ENCODE peak calls at places on chromosomes 16 and 17, in ten cellular contexts. R is K562, H is mesendoderm, A is left ventricle myocardium inferior, D is Peyer's patch, Z is aorta, O is left lung, V is stomach, W is thyroid gland, B is GM23338. J is an unnamed sample. For H3K4me1, the result is how much of the 10 kb centered on the place peaks cover.

GRCh38 chr17:77115510-77115909 is 25.3 kb upstream of the SEC14L1 start:
- DNase-seq in R (no peak), H (no peak), A (no peak), D (no peak), Z (no peak), O (no peak), V (no peak), W (no peak), B (no peak), J (no peak)

GRCh38 chr16:1057252-1057932 is 15.2 kb upstream of the SSTR5 start:
- DNase-seq in R (peak), H (peak), A (no peak), D (no peak), Z (peak), O (no peak), V (peak), W (peak), B (peak), J (peak)

GRCh38 chr17:38750312-38751121 is 2.0 kb upstream of the PSMB3 start:
- DNase-seq in R (peak), H (peak), A (no peak), D (no peak), Z (no peak), O (peak), V (no peak), W (peak), B (peak), J (no peak)

GRCh38 chr16:88633684-88634140 is 4.7 kb upstream of the IL17C start:
- DNase-seq in R (peak), H (peak), A (no peak), D (peak), Z (no peak), O (no peak), V (peak), W (peak), B (peak), J (peak)

GRCh38 chr16:4660454-4661007 is 32.8 kb upstream of the NUDT16L1 start:
- DNase-seq in R (peak), H (no peak), A (peak), D (peak), Z (peak), O (peak), V (peak), W (peak), B (no peak), J (peak)

GRCh38 chr16:10738231-10739077 is 5.2 kb upstream of the NUBP1 start:
- DNase-seq in R (peak), H (peak), A (peak), D (no peak), Z (peak), O (no peak), V (peak), W (peak), B (peak), J (peak)

GRCh38 chr17:19386276-19386863 is 620 bp downstream of the MFAP4 start:
- DNase-seq in R (no peak), H (peak), A (peak), D (no peak), Z (peak), O (peak), V (peak), W (no peak), B (peak), J (no peak)

GRCh38 chr17:68291836-68292688 is 767 bp downstream of the ARSG start:
- DNase-seq in R (peak), H (peak), A (peak), D (peak), Z (peak), O (peak), V (peak), W (peak), B (peak), J (peak)

GRCh38 chr17:74971842-74972106 is 785 bp downstream of the HID1 start:
- DNase-seq in R (no peak), H (no peak), A (no peak), D (no peak), Z (no peak), O (no peak), V (no peak), W (no peak), B (no peak), J (no peak)

GRCh38 chr17:81428121-81428515 is 32.9 kb downstream of the BAHCC1 start:
- DNase-seq in R (no peak), H (no peak), A (no peak), D (no peak), Z (no peak), O (no peak), V (peak), W (no peak), B (no peak), J (no peak)

GRCh38 chr16:28292731-28293588 is 635 bp downstream of the SBK1 start:
- DNase-seq in R (no peak), H (peak), A (no peak), D (no peak), Z (no peak), O (no peak), V (no peak), W (peak), B (peak), J (no peak)

GRCh38 chr16:57541754-57542435 is 548 bp upstream of the ADGRG5 start:
- DNase-seq in R (no peak), H (no peak), A (no peak), D (peak), Z (no peak), O (no peak), V (no peak), W (peak), B (no peak), J (no peak)

GRCh38 chr16:57540906-57541753 is 1.3 kb upstream of the ADGRG5 start:
- DNase-seq in R (no peak), H (no peak), A (no peak), D (peak), Z (no peak), O (no peak), V (peak), W (peak), B (no peak), J (no peak)

GRCh38 chr16:57538235-57538711 is 1.9 kb upstream of the CCDC102A start:
- DNase-seq in R (no peak), H (no peak), A (no peak), D (peak), Z (no peak), O (no peak), V (peak), W (no peak), B (no peak), J (no peak)

GRCh38 chr16:57539072-57539796 is 2.9 kb upstream of the CCDC102A start:
- DNase-seq in R (no peak), H (no peak), A (no peak), D (peak), Z (no peak), O (no peak), V (no peak), W (no peak), B (no peak), J (no peak)

DNA sequence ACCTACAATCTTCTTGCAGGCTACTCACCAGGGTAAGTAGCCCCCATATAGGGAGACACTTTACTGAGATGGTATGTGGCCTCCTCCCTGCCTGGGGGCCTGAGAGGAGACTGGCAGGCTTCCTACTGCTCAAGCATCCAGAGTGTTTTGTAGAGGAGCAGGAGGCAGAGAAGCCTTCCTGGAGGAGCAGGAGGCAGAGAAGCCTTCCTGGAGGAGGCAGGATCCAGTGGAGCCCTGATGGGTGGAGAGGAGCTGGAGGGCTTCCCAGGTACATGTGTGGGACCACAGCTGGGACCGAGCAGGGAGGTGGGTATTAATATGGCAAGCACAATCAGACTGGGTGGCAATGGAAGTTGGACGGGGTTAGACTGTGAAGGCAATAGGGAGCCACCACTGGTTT is 2.1 kb upstream of the ADGRG5 start:
- DNase-seq in R (no peak), H (no peak), A (no peak), D (peak), Z (no peak), O (no peak), V (peak), W (no peak), B (no peak), J (no peak)
- H3K4me1 ChIP-seq in R (under half), H (under half), A (under half), D (under half), Z (under half), O (half or more), V (under half), W (under half), B (under half), J (under half)

DNA sequence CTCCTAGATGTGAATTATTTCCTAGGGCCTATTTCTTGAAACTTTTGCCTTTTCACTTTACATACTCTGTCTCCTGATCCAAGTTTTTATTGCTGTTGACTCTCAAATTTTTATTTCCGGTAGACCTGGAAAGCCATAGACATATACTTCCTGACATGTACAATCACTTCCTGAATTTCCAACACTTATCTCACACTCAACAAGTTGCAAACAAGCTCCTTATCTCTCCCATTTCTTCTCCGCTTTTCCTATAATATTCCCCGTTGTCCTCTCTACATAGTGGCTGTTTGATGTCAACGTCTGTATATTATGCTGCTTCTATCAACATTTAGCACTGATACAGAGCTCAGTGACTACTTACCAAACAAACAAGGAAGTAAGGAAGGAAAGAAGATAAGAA is 59.3 kb downstream of the IKZF3 start:
- DNase-seq in R (no peak), H (no peak), A (no peak), D (no peak), Z (no peak), O (no peak), V (no peak), W (no peak), B (no peak), J (no peak)
- H3K27ac ChIP-seq in R (no peak), H (no peak), A (no peak), D (no peak), Z (no peak), O (no peak), V (no peak), W (no peak), B (no peak), J (no peak)

GRCh38 chr17:8015236-8015956 is 13.0 kb downstream of the GUCY2D start:
- DNase-seq in R (no peak), H (no peak), A (no peak), D (no peak), Z (no peak), O (no peak), V (no peak), W (no peak), B (peak), J (no peak)

GRCh38 chr17:8013731-8014557 is 11.5 kb downstream of the GUCY2D start:
- DNase-seq in R (no peak), H (no peak), A (no peak), D (no peak), Z (no peak), O (peak), V (no peak), W (no peak), B (no peak), J (no peak)

GRCh38 chr17:8014558-8014850 is 12.1 kb downstream of the GUCY2D start:
- DNase-seq in R (no peak), H (no peak), A (no peak), D (no peak), Z (no peak), O (no peak), V (no peak), W (no peak), B (no peak), J (no peak)

GRCh38 chr17:8012045-8012580 is 9.7 kb downstream of the GUCY2D start:
- DNase-seq in R (no peak), H (no peak), A (no peak), D (no peak), Z (no peak), O (no peak), V (no peak), W (no peak), B (no peak), J (no peak)

GRCh38 chr17:8012996-8013640 is 10.7 kb downstream of the GUCY2D start:
- DNase-seq in R (no peak), H (no peak), A (no peak), D (no peak), Z (no peak), O (peak), V (no peak), W (no peak), B (no peak), J (no peak)
- H3K4me1 ChIP-seq in R (under half), H (under half), A (under half), D (under half), Z (under half), O (under half), V (under half), W (under half), B (under half), J (under half)

DNA sequence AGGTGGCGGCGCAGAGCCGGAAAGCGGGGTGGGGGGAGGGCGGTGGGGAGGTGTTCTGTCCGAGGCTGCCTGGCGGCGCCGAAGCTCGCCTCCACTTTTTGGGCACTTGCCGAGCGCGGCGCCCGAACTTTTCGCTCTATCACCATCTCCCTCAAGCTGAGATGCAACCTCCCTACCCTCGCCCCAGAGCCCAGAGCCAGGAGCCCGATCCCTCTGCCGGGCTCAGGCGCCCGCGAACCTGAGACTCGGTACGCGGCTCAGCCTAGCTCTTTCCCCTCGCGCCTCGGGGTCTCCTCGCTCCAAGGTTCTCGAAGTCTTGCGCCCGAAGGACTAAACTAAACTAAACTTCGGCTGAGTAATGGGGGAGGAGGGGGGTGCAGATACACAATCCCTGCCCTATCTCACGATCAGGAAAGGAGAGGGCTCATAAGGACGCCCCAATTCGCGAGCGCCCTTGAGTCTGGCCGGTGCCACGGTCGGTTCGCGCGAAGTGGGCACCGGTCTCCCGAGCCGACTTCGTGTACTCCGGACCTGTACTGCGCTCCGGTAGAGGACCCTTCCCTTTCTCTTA is 1.7 kb upstream of the SALL1 start:
- DNase-seq in R (no peak), H (peak), A (no peak), D (no peak), Z (no peak), O (no peak), V (no peak), W (peak), B (peak), J (no peak)
- H3K27ac ChIP-seq in R (no peak), H (peak), A (no peak), D (peak), Z (no peak), O (no peak), V (peak), W (peak), B (peak), J (peak)

DNA sequence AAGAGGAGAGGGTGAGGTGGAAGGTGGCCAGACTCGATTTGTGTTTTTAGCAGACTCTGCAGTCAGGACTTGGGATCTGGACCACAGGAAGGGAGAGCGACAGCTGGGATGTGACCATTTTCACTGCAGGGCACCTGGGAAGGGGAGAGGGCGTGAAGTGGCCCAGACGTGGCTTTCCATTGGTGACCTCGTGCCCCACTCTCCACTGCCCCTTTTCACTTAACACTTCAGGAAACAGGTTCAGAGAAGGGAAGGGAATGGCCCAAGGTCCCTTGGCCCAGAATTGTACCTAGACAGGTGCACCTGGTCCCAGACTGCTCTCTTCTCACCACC is 22.9 kb upstream of the MPRIP start:
- DNase-seq in R (no peak), H (no peak), A (peak), D (no peak), Z (no peak), O (no peak), V (no peak), W (no peak), B (no peak), J (no peak)
- H3K4me1 ChIP-seq in R (under half), H (under half), A (under half), D (under half), Z (under half), O (under half), V (under half), W (under half), B (under half), J (under half)